ENCODE peak calls at places on chromosome 11, in nine cellular contexts. M is hippocampal formation; Y is NCI-H1092 treated with DMSO at 0.1 percent for 48 hours; W is fibroblast of pulmonary artery; E is skeletal muscle cell; S is stimulated activated CD8-positive, alpha-beta memory T cell treated with anti-CD3 and anti-CD28 coated beads, Interleukin-7, amount 100 ng/mL, for 1 hour; B is NCI-H1105; V is esophagus muscularis mucosa; G is HepG2. P is an unnamed sample.

GRCh38 chr11:85602551-85603218 is 24.5 kb downstream of the DLG2 start:
- DNase-seq in S (no peak), V (no peak), Y (no peak), B (no peak), G (no peak), E (peak; percentile 8), W (peak; percentile 46), M (no peak), P (peak; percentile 12)

GRCh38 chr11:2468363-2469240 is 23.8 kb downstream of the KCNQ1 start:
- DNase-seq in E (no peak), W (no peak), M (no peak), S (no peak), B (no peak), V (peak; percentile 81), G (no peak), Y (no peak), P (no peak)

GRCh38 chr11:109123811-109124787 is 297.9 kb upstream of the C11orf87 start:
- DNase-seq in E (no peak), G (no peak), B (no peak), S (no peak), M (no peak), Y (peak; percentile 61), W (peak; percentile 35), V (no peak), P (peak; percentile 75)

GRCh38 chr11:131248588-131248987 is 121.8 kb upstream of the NTM start:
- DNase-seq in E (no peak), W (no peak), Y (no peak), S (no peak), B (no peak), V (no peak), M (no peak), G (no peak), P (no peak)

GRCh38 chr11:132251095-132251494 is 880.7 kb downstream of the NTM start:
- DNase-seq in G (no peak), W (no peak), S (no peak), V (no peak), M (no peak), E (no peak), B (no peak), Y (no peak), P (no peak)

GRCh38 chr11:1838426-1839131 is at the start of gene TNNI2:
- DNase-seq in M (no peak), E (no peak), V (no peak), B (no peak), Y (no peak), G (no peak), W (no peak), S (no peak), P (no peak)

GRCh38 chr11:105179542-105180278 is 40.1 kb upstream of the CARD18 start:
- DNase-seq in W (no peak), B (peak; percentile 18), E (no peak), G (peak; percentile 87), V (no peak), Y (peak; percentile 17), M (no peak), S (no peak), P (peak; percentile 13)

GRCh38 chr11:1075341-1075911 is 752 bp downstream of the MUC2 start:
- DNase-seq in G (no peak), S (no peak), W (no peak), E (no peak), V (no peak), Y (no peak), M (no peak), B (no peak), P (no peak)

GRCh38 chr11:43920598-43921419 is 21.6 kb upstream of the C11orf96 start:
- DNase-seq in V (peak; percentile 96), Y (no peak), E (peak; percentile 100), S (no peak), B (no peak), W (peak; percentile 100), M (no peak), G (peak; percentile 91), P (peak; percentile 100)

GRCh38 chr11:125351868-125352250 is 144.2 kb downstream of the FEZ1 start:
- DNase-seq in G (no peak), Y (no peak), W (no peak), S (no peak), V (no peak), E (no peak), B (no peak), M (no peak), P (no peak)

GRCh38 chr11:134661660-134662059 is 249.6 kb upstream of the B3GAT1 start:
- DNase-seq in B (no peak), Y (no peak), G (no peak), W (no peak), S (no peak), M (no peak), E (no peak), V (peak; percentile 64), P (no peak)

GRCh38 chr11:113184498-113184897 is 129.9 kb upstream of the TTC12 start:
- DNase-seq in S (no peak), M (no peak), B (no peak), E (peak; percentile 85), V (no peak), W (peak; percentile 95), Y (no peak), G (peak; percentile 35), P (peak; percentile 98)

GRCh38 chr11:8826145-8826786 is 84.7 kb upstream of the AKIP1 start:
- DNase-seq in W (peak; percentile 74), G (peak; percentile 25), B (no peak), Y (no peak), M (no peak), S (no peak), V (no peak), E (no peak), P (peak; percentile 80)

GRCh38 chr11:17579451-17579850 is 32.4 kb downstream of the OTOG start:
- DNase-seq in M (no peak), S (no peak), E (no peak), Y (no peak), V (no peak), B (no peak), G (no peak), W (no peak), P (no peak)

GRCh38 chr11:67300756-67301312 is 2.5 kb upstream of the SSH3 start:
- DNase-seq in V (no peak), W (no peak), S (no peak), G (no peak), Y (no peak), B (no peak), E (no peak), M (no peak), P (no peak)

GRCh38 chr11:102312656-102313055 is 4.6 kb upstream of the BIRC3 start:
- DNase-seq in Y (no peak), W (peak; percentile 34), V (no peak), B (no peak), G (no peak), M (no peak), S (no peak), E (no peak), P (peak; percentile 71)

GRCh38 chr11:96054870-96055705 is 131.2 kb upstream of the MTMR2 start:
- DNase-seq in S (no peak), M (no peak), W (peak; percentile 66), G (peak; percentile 44), V (no peak), B (peak; percentile 20), Y (peak; percentile 37), E (no peak), P (peak; percentile 73)

GRCh38 chr11:115939726-115940421 is 435.7 kb upstream of the CADM1 start:
- DNase-seq in B (peak; percentile 92), G (no peak), Y (peak; percentile 78), E (no peak), M (no peak), W (no peak), S (no peak), V (no peak), P (no peak)

P was measured in choroid plexus epithelial cell.